ENCODE peak calls at places on chromosomes 16 and 17, in seven cellular contexts. One of them, this sample, is unnamed.

GRCh38 chr17:56638536-56639177 is 45.2 kb downstream of the NOG start:
- DNase-seq in AG09319: no peak
- DNase-seq in CD4-positive, alpha-beta T cell: no peak
- DNase-seq in ascending aorta: no peak
- DNase-seq in neural progenitor cell: no peak
- DNase-seq in heart left ventricle: no peak
- DNase-seq in transverse colon: no peak
- DNase-seq in this sample: no peak

GRCh38 chr16:10911267-10911666 is 31.0 kb downstream of the DEXI start:
- DNase-seq in AG09319: no peak
- DNase-seq in CD4-positive, alpha-beta T cell: no peak
- DNase-seq in ascending aorta: no peak
- DNase-seq in neural progenitor cell: no peak
- DNase-seq in heart left ventricle: no peak
- DNase-seq in transverse colon: no peak
- DNase-seq in this sample: no peak

GRCh38 chr17:55740515-55741352 is 10.1 kb upstream of the PCTP start:
- DNase-seq in AG09319: no peak
- DNase-seq in CD4-positive, alpha-beta T cell: no peak
- DNase-seq in ascending aorta: no peak
- DNase-seq in neural progenitor cell: no peak
- DNase-seq in heart left ventricle: no peak
- DNase-seq in transverse colon: no peak
- DNase-seq in this sample: no peak

GRCh38 chr16:72934661-72935403 is 113.1 kb downstream of the ZFHX3 start:
- DNase-seq in AG09319: peak
- DNase-seq in CD4-positive, alpha-beta T cell: no peak
- DNase-seq in ascending aorta: no peak
- DNase-seq in neural progenitor cell: no peak
- DNase-seq in heart left ventricle: no peak
- DNase-seq in transverse colon: no peak
- DNase-seq in this sample: no peak

GRCh38 chr16:9072806-9073341 is 18.6 kb upstream of the HAPSTR1 start:
- DNase-seq in AG09319: no peak
- DNase-seq in CD4-positive, alpha-beta T cell: no peak
- DNase-seq in ascending aorta: no peak
- DNase-seq in neural progenitor cell: no peak
- DNase-seq in heart left ventricle: no peak
- DNase-seq in transverse colon: no peak
- DNase-seq in this sample: no peak

GRCh38 chr16:53433930-53434435 is 288 bp upstream of the RBL2 start:
- DNase-seq in AG09319: peak
- DNase-seq in CD4-positive, alpha-beta T cell: no peak
- DNase-seq in ascending aorta: no peak
- DNase-seq in neural progenitor cell: no peak
- DNase-seq in heart left ventricle: no peak
- DNase-seq in transverse colon: no peak
- DNase-seq in this sample: no peak

GRCh38 chr17:27490391-27490790 is 34.1 kb downstream of the KSR1 start:
- DNase-seq in AG09319: no peak
- DNase-seq in CD4-positive, alpha-beta T cell: no peak
- DNase-seq in ascending aorta: no peak
- DNase-seq in neural progenitor cell: no peak
- DNase-seq in heart left ventricle: no peak
- DNase-seq in transverse colon: no peak
- DNase-seq in this sample: no peak

GRCh38 chr17:80664217-80664780 is 119.7 kb downstream of the RPTOR start:
- DNase-seq in AG09319: no peak
- DNase-seq in CD4-positive, alpha-beta T cell: no peak
- DNase-seq in ascending aorta: no peak
- DNase-seq in neural progenitor cell: no peak
- DNase-seq in heart left ventricle: no peak
- DNase-seq in transverse colon: no peak
- DNase-seq in this sample: no peak

GRCh38 chr17:59783221-59784016 is 76.0 kb downstream of the VMP1 start:
- DNase-seq in AG09319: no peak
- DNase-seq in CD4-positive, alpha-beta T cell: no peak
- DNase-seq in ascending aorta: no peak
- DNase-seq in neural progenitor cell: no peak
- DNase-seq in heart left ventricle: no peak
- DNase-seq in transverse colon: no peak
- DNase-seq in this sample: no peak

GRCh38 chr17:59786536-59787319 is 79.3 kb downstream of the VMP1 start:
- DNase-seq in AG09319: peak
- DNase-seq in CD4-positive, alpha-beta T cell: peak
- DNase-seq in ascending aorta: peak
- DNase-seq in neural progenitor cell: peak
- DNase-seq in heart left ventricle: peak
- DNase-seq in transverse colon: peak
- DNase-seq in this sample: no peak

GRCh38 chr17:59785091-59785799 is 77.8 kb downstream of the VMP1 start:
- DNase-seq in AG09319: no peak
- DNase-seq in CD4-positive, alpha-beta T cell: no peak
- DNase-seq in ascending aorta: no peak
- DNase-seq in neural progenitor cell: no peak
- DNase-seq in heart left ventricle: no peak
- DNase-seq in transverse colon: no peak
- DNase-seq in this sample: no peak

GRCh38 chr17:59790936-59791335 is 83.5 kb downstream of the VMP1 start:
- DNase-seq in AG09319: no peak
- DNase-seq in CD4-positive, alpha-beta T cell: no peak
- DNase-seq in ascending aorta: no peak
- DNase-seq in neural progenitor cell: no peak
- DNase-seq in heart left ventricle: no peak
- DNase-seq in transverse colon: no peak
- DNase-seq in this sample: no peak

GRCh38 chr17:59786213-59786535 is 78.7 kb downstream of the VMP1 start:
- DNase-seq in AG09319: no peak
- DNase-seq in CD4-positive, alpha-beta T cell: no peak
- DNase-seq in ascending aorta: no peak
- DNase-seq in neural progenitor cell: no peak
- DNase-seq in heart left ventricle: no peak
- DNase-seq in transverse colon: no peak
- DNase-seq in this sample: no peak
- TF ChIP-seq CTCF in AG09319: no peak
- TF ChIP-seq CTCF in CD4-positive, alpha-beta T cell: peak
- TF ChIP-seq CTCF in ascending aorta: no peak
- TF ChIP-seq CTCF in neural progenitor cell: no peak
- TF ChIP-seq CTCF in heart left ventricle: no peak
- TF ChIP-seq CTCF in transverse colon: no peak
- TF ChIP-seq CTCF in this sample: no peak

GRCh38 chr16:30358990-30359870 is 4.1 kb upstream of the CD2BP2 start:
- DNase-seq in AG09319: no peak
- DNase-seq in CD4-positive, alpha-beta T cell: no peak
- DNase-seq in ascending aorta: no peak
- DNase-seq in neural progenitor cell: no peak
- DNase-seq in heart left ventricle: no peak
- DNase-seq in transverse colon: no peak
- DNase-seq in this sample: no peak

GRCh38 chr16:30358577-30358936 is 3.4 kb upstream of the CD2BP2 start:
- DNase-seq in AG09319: no peak
- DNase-seq in CD4-positive, alpha-beta T cell: no peak
- DNase-seq in ascending aorta: no peak
- DNase-seq in neural progenitor cell: no peak
- DNase-seq in heart left ventricle: no peak
- DNase-seq in transverse colon: no peak
- DNase-seq in this sample: no peak

GRCh38 chr16:30357715-30358576 is 2.8 kb upstream of the CD2BP2 start:
- DNase-seq in AG09319: no peak
- DNase-seq in CD4-positive, alpha-beta T cell: no peak
- DNase-seq in ascending aorta: no peak
- DNase-seq in neural progenitor cell: no peak
- DNase-seq in heart left ventricle: no peak
- DNase-seq in transverse colon: no peak
- DNase-seq in this sample: peak

GRCh38 chr16:30361180-30361579 is 6.1 kb upstream of the CD2BP2 start:
- DNase-seq in AG09319: no peak
- DNase-seq in CD4-positive, alpha-beta T cell: no peak
- DNase-seq in ascending aorta: no peak
- DNase-seq in neural progenitor cell: no peak
- DNase-seq in heart left ventricle: no peak
- DNase-seq in transverse colon: no peak
- DNase-seq in this sample: no peak

DNA sequence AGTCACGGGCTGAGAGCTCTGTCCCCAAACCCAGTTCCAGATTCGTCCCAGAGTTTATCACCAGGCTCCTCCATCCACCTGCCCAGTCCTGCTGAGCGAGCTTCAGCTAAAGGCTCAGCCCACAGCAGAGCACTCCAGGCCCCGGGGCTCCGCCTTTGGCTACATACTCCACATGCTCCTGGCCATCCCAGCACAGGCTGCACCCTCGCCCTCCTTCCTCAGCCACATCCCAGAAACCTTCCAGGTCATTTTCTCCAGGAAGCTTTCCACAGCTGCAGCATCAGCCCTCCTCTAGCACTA is 4.7 kb upstream of the CD2BP2 start:
- DNase-seq in AG09319: no peak
- DNase-seq in CD4-positive, alpha-beta T cell: no peak
- DNase-seq in ascending aorta: no peak
- DNase-seq in neural progenitor cell: no peak
- DNase-seq in heart left ventricle: no peak
- DNase-seq in transverse colon: no peak
- DNase-seq in this sample: no peak
- TF ChIP-seq CTCF in AG09319: no peak
- TF ChIP-seq CTCF in CD4-positive, alpha-beta T cell: no peak
- TF ChIP-seq CTCF in ascending aorta: no peak
- TF ChIP-seq CTCF in neural progenitor cell: no peak
- TF ChIP-seq CTCF in heart left ventricle: no peak
- TF ChIP-seq CTCF in transverse colon: no peak
- TF ChIP-seq CTCF in this sample: no peak

GRCh38 chr16:21570676-21571017 is 28.7 kb upstream of the METTL9 start:
- DNase-seq in AG09319: no peak
- DNase-seq in CD4-positive, alpha-beta T cell: no peak
- DNase-seq in ascending aorta: no peak
- DNase-seq in neural progenitor cell: no peak
- DNase-seq in heart left ventricle: no peak
- DNase-seq in transverse colon: no peak
- DNase-seq in this sample: no peak
- TF ChIP-seq CTCF in AG09319: no peak
- TF ChIP-seq CTCF in CD4-positive, alpha-beta T cell: no peak
- TF ChIP-seq CTCF in ascending aorta: no peak
- TF ChIP-seq CTCF in neural progenitor cell: no peak
- TF ChIP-seq CTCF in heart left ventricle: no peak
- TF ChIP-seq CTCF in transverse colon: no peak
- TF ChIP-seq CTCF in this sample: no peak

GRCh38 chr16:15949210-15950166 is at the start of gene ABCC1:
- DNase-seq in AG09319: no peak
- DNase-seq in CD4-positive, alpha-beta T cell: peak
- DNase-seq in ascending aorta: no peak
- DNase-seq in neural progenitor cell: peak
- DNase-seq in heart left ventricle: peak
- DNase-seq in transverse colon: peak
- DNase-seq in this sample: peak
- TF ChIP-seq CTCF in AG09319: no peak
- TF ChIP-seq CTCF in CD4-positive, alpha-beta T cell: peak
- TF ChIP-seq CTCF in ascending aorta: peak
- TF ChIP-seq CTCF in neural progenitor cell: no peak
- TF ChIP-seq CTCF in heart left ventricle: no peak
- TF ChIP-seq CTCF in transverse colon: no peak
- TF ChIP-seq CTCF in this sample: no peak

GRCh38 chr16:79143026-79143425 is 457.5 kb downstream of the MAF start:
- DNase-seq in AG09319: no peak
- DNase-seq in CD4-positive, alpha-beta T cell: no peak
- DNase-seq in ascending aorta: no peak
- DNase-seq in neural progenitor cell: no peak
- DNase-seq in heart left ventricle: no peak
- DNase-seq in transverse colon: no peak
- DNase-seq in this sample: no peak
- TF ChIP-seq CTCF in AG09319: no peak
- TF ChIP-seq CTCF in CD4-positive, alpha-beta T cell: no peak
- TF ChIP-seq CTCF in ascending aorta: no peak
- TF ChIP-seq CTCF in neural progenitor cell: no peak
- TF ChIP-seq CTCF in heart left ventricle: no peak
- TF ChIP-seq CTCF in transverse colon: no peak
- TF ChIP-seq CTCF in this sample: no peak

GRCh38 chr16:19488213-19488640 is 33.7 kb downstream of the GDE1 start:
- DNase-seq in AG09319: no peak
- DNase-seq in CD4-positive, alpha-beta T cell: no peak
- DNase-seq in ascending aorta: no peak
- DNase-seq in neural progenitor cell: no peak
- DNase-seq in heart left ventricle: no peak
- DNase-seq in transverse colon: peak
- DNase-seq in this sample: peak

GRCh38 chr16:19481769-19482168 is 40.1 kb downstream of the GDE1 start:
- DNase-seq in AG09319: no peak
- DNase-seq in CD4-positive, alpha-beta T cell: no peak
- DNase-seq in ascending aorta: no peak
- DNase-seq in neural progenitor cell: no peak
- DNase-seq in heart left ventricle: no peak
- DNase-seq in transverse colon: no peak
- DNase-seq in this sample: no peak

GRCh38 chr16:19481291-19481690 is 40.6 kb downstream of the GDE1 start:
- DNase-seq in AG09319: no peak
- DNase-seq in CD4-positive, alpha-beta T cell: no peak
- DNase-seq in ascending aorta: no peak
- DNase-seq in neural progenitor cell: no peak
- DNase-seq in heart left ventricle: no peak
- DNase-seq in transverse colon: no peak
- DNase-seq in this sample: no peak

GRCh38 chr16:19490619-19491018 is 31.3 kb downstream of the GDE1 start:
- DNase-seq in AG09319: no peak
- DNase-seq in CD4-positive, alpha-beta T cell: no peak
- DNase-seq in ascending aorta: no peak
- DNase-seq in neural progenitor cell: no peak
- DNase-seq in heart left ventricle: no peak
- DNase-seq in transverse colon: no peak
- DNase-seq in this sample: no peak

GRCh38 chr16:19486744-19487325 is 35.1 kb downstream of the GDE1 start:
- DNase-seq in AG09319: no peak
- DNase-seq in CD4-positive, alpha-beta T cell: no peak
- DNase-seq in ascending aorta: no peak
- DNase-seq in neural progenitor cell: no peak
- DNase-seq in heart left ventricle: no peak
- DNase-seq in transverse colon: no peak
- DNase-seq in this sample: no peak
- TF ChIP-seq CTCF in AG09319: no peak
- TF ChIP-seq CTCF in CD4-positive, alpha-beta T cell: no peak
- TF ChIP-seq CTCF in ascending aorta: no peak
- TF ChIP-seq CTCF in neural progenitor cell: no peak
- TF ChIP-seq CTCF in heart left ventricle: no peak
- TF ChIP-seq CTCF in transverse colon: no peak
- TF ChIP-seq CTCF in this sample: no peak

GRCh38 chr17:9645858-9646555 is 690 bp downstream of the USP43 start:
- DNase-seq in AG09319: no peak
- DNase-seq in CD4-positive, alpha-beta T cell: no peak
- DNase-seq in ascending aorta: no peak
- DNase-seq in neural progenitor cell: peak
- DNase-seq in heart left ventricle: no peak
- DNase-seq in transverse colon: peak
- DNase-seq in this sample: peak
- TF ChIP-seq CTCF in AG09319: no peak
- TF ChIP-seq CTCF in CD4-positive, alpha-beta T cell: no peak
- TF ChIP-seq CTCF in ascending aorta: no peak
- TF ChIP-seq CTCF in neural progenitor cell: peak
- TF ChIP-seq CTCF in heart left ventricle: no peak
- TF ChIP-seq CTCF in transverse colon: peak
- TF ChIP-seq CTCF in this sample: peak

DNA sequence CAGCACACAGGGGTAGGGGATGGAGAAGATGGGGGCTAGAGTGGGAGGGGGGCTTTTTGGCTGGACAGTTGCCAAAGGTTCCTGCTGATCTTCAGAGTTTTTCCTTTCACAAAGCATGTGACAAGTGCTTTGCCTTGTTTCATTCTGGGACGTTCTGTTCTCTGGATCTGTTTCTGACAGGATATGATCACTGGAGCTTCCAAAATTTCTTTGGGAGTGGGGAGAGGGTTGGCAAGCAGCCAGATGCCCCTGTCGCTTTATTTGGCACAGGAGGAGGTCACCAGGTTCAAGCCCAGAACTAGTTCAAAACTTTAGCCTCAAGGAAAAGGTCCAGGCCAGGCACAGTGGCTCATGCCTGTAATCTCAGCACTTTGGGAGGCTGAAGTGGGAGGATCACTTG is 68.5 kb upstream of the TBX2 start:
- DNase-seq in AG09319: no peak
- DNase-seq in CD4-positive, alpha-beta T cell: no peak
- DNase-seq in ascending aorta: no peak
- DNase-seq in neural progenitor cell: no peak
- DNase-seq in heart left ventricle: peak
- DNase-seq in transverse colon: no peak
- DNase-seq in this sample: no peak
- TF ChIP-seq CTCF in AG09319: no peak
- TF ChIP-seq CTCF in CD4-positive, alpha-beta T cell: no peak
- TF ChIP-seq CTCF in ascending aorta: no peak
- TF ChIP-seq CTCF in neural progenitor cell: no peak
- TF ChIP-seq CTCF in heart left ventricle: no peak
- TF ChIP-seq CTCF in transverse colon: no peak
- TF ChIP-seq CTCF in this sample: no peak

This sample was measured in right lobe of liver.